ENCODE peak calls at places on chromosome 9, in six cellular contexts. One of them, this sample, is unnamed.
A peak's percentile ranks its signal among the peaks of the same experiment; 100 is the strongest.

GRCh38 chr9:83572524-83572923 is 34.3 kb upstream of the FRMD3 start:
- DNase-seq in HCT116: no peak
- DNase-seq in K562: no peak
- DNase-seq in HepG2: no peak
- DNase-seq in GM12878: no peak
- DNase-seq in H1: no peak
- DNase-seq in this sample: no peak

GRCh38 chr9:136047775-136048559 is 47.1 kb downstream of the NACC2 start:
- DNase-seq in HCT116: no peak
- DNase-seq in K562: no peak
- DNase-seq in HepG2: no peak
- DNase-seq in GM12878: no peak
- DNase-seq in H1: no peak
- DNase-seq in this sample: no peak

GRCh38 chr9:101442248-101443136 is 6.9 kb upstream of the ALDOB start:
- DNase-seq in HCT116: no peak
- DNase-seq in K562: no peak
- DNase-seq in HepG2: peak; percentile 50
- DNase-seq in GM12878: no peak
- DNase-seq in H1: no peak
- DNase-seq in this sample: no peak

GRCh38 chr9:94031946-94032345 is 52.3 kb upstream of the PTPDC1 start:
- DNase-seq in HCT116: no peak
- DNase-seq in K562: no peak
- DNase-seq in HepG2: no peak
- DNase-seq in GM12878: no peak
- DNase-seq in H1: no peak
- DNase-seq in this sample: no peak

GRCh38 chr9:70192707-70193106 is 66.1 kb upstream of the SMC5 start:
- DNase-seq in HCT116: peak; percentile 2
- DNase-seq in K562: no peak
- DNase-seq in HepG2: no peak
- DNase-seq in GM12878: no peak
- DNase-seq in H1: no peak
- DNase-seq in this sample: peak; percentile 6

GRCh38 chr9:77833686-77834429 is 185.7 kb upstream of the GNA14 start:
- DNase-seq in HCT116: no peak
- DNase-seq in K562: no peak
- DNase-seq in HepG2: no peak
- DNase-seq in GM12878: no peak
- DNase-seq in H1: no peak
- DNase-seq in this sample: no peak

GRCh38 chr9:34413229-34413852 is 36.6 kb upstream of the MYORG start:
- DNase-seq in HCT116: no peak
- DNase-seq in K562: peak; percentile 59
- DNase-seq in HepG2: peak; percentile 31
- DNase-seq in GM12878: no peak
- DNase-seq in H1: no peak
- DNase-seq in this sample: peak; percentile 51

GRCh38 chr9:91643474-91644102 is 220.0 kb upstream of the NFIL3 start:
- DNase-seq in HCT116: no peak
- DNase-seq in K562: no peak
- DNase-seq in HepG2: no peak
- DNase-seq in GM12878: no peak
- DNase-seq in H1: no peak
- DNase-seq in this sample: no peak

GRCh38 chr9:132181796-132182521 is 20.1 kb downstream of the NTNG2 start:
- DNase-seq in HCT116: no peak
- DNase-seq in K562: no peak
- DNase-seq in HepG2: no peak
- DNase-seq in GM12878: no peak
- DNase-seq in H1: no peak
- DNase-seq in this sample: no peak

GRCh38 chr9:114641974-114642373 is 15.6 kb downstream of the TEX53 start:
- DNase-seq in HCT116: no peak
- DNase-seq in K562: no peak
- DNase-seq in HepG2: no peak
- DNase-seq in GM12878: no peak
- DNase-seq in H1: no peak
- DNase-seq in this sample: no peak

GRCh38 chr9:136650648-136651047 is 12.1 kb upstream of the EGFL7 start:
- DNase-seq in HCT116: no peak
- DNase-seq in K562: no peak
- DNase-seq in HepG2: no peak
- DNase-seq in GM12878: peak; percentile 55
- DNase-seq in H1: no peak
- DNase-seq in this sample: no peak

GRCh38 chr9:135479469-135480052 is at the start of gene PPP1R26:
- DNase-seq in HCT116: no peak
- DNase-seq in K562: peak; percentile 55
- DNase-seq in HepG2: no peak
- DNase-seq in GM12878: no peak
- DNase-seq in H1: no peak
- DNase-seq in this sample: peak; percentile 47

GRCh38 chr9:135669616-135670285 is 6.6 kb downstream of the LCN9 start:
- DNase-seq in HCT116: no peak
- DNase-seq in K562: no peak
- DNase-seq in HepG2: no peak
- DNase-seq in GM12878: no peak
- DNase-seq in H1: no peak
- DNase-seq in this sample: no peak

GRCh38 chr9:15249042-15249818 is 57.8 kb downstream of the TTC39B start:
- DNase-seq in HCT116: no peak
- DNase-seq in K562: no peak
- DNase-seq in HepG2: no peak
- DNase-seq in GM12878: no peak
- DNase-seq in H1: no peak
- DNase-seq in this sample: no peak

GRCh38 chr9:6779417-6780241 is 21.9 kb downstream of the KDM4C start:
- DNase-seq in HCT116: no peak
- DNase-seq in K562: peak; percentile 45
- DNase-seq in HepG2: peak; percentile 81
- DNase-seq in GM12878: no peak
- DNase-seq in H1: no peak
- DNase-seq in this sample: no peak

GRCh38 chr9:104844710-104845109 is 80.8 kb downstream of the NIPSNAP3B start:
- DNase-seq in HCT116: no peak
- DNase-seq in K562: no peak
- DNase-seq in HepG2: no peak
- DNase-seq in GM12878: no peak
- DNase-seq in H1: no peak
- DNase-seq in this sample: no peak

GRCh38 chr9:6272229-6272597 is 56.0 kb upstream of the TPD52L3 start:
- DNase-seq in HCT116: no peak
- DNase-seq in K562: no peak
- DNase-seq in HepG2: peak; percentile 76
- DNase-seq in GM12878: no peak
- DNase-seq in H1: no peak
- DNase-seq in this sample: no peak

GRCh38 chr9:133807037-133807436 is 68.9 kb upstream of the SARDH start:
- DNase-seq in HCT116: no peak
- DNase-seq in K562: no peak
- DNase-seq in HepG2: no peak
- DNase-seq in GM12878: no peak
- DNase-seq in H1: no peak
- DNase-seq in this sample: no peak

GRCh38 chr9:89954229-89954628 is 349.4 kb downstream of the GADD45G start:
- DNase-seq in HCT116: no peak
- DNase-seq in K562: no peak
- DNase-seq in HepG2: no peak
- DNase-seq in GM12878: no peak
- DNase-seq in H1: no peak
- DNase-seq in this sample: no peak

GRCh38 chr9:12640021-12640587 is 53.1 kb upstream of the TYRP1 start:
- DNase-seq in HCT116: peak; percentile 26
- DNase-seq in K562: no peak
- DNase-seq in HepG2: peak; percentile 27
- DNase-seq in GM12878: no peak
- DNase-seq in H1: no peak
- DNase-seq in this sample: peak; percentile 72

GRCh38 chr9:109641079-109641659 is 138.8 kb upstream of the PALM2AKAP2 start:
- DNase-seq in HCT116: no peak
- DNase-seq in K562: no peak
- DNase-seq in HepG2: no peak
- DNase-seq in GM12878: no peak
- DNase-seq in H1: no peak
- DNase-seq in this sample: no peak

GRCh38 chr9:137217276-137218211 is 4.5 kb downstream of the RNF208 start:
- DNase-seq in HCT116: peak; percentile 53
- DNase-seq in K562: peak; percentile 91
- DNase-seq in HepG2: peak; percentile 66
- DNase-seq in GM12878: no peak
- DNase-seq in H1: peak; percentile 56
- DNase-seq in this sample: peak; percentile 99

GRCh38 chr9:2158729-2159128 is 143.6 kb downstream of the SMARCA2 start:
- DNase-seq in HCT116: no peak
- DNase-seq in K562: no peak
- DNase-seq in HepG2: no peak
- DNase-seq in GM12878: no peak
- DNase-seq in H1: no peak
- DNase-seq in this sample: no peak

DNA sequence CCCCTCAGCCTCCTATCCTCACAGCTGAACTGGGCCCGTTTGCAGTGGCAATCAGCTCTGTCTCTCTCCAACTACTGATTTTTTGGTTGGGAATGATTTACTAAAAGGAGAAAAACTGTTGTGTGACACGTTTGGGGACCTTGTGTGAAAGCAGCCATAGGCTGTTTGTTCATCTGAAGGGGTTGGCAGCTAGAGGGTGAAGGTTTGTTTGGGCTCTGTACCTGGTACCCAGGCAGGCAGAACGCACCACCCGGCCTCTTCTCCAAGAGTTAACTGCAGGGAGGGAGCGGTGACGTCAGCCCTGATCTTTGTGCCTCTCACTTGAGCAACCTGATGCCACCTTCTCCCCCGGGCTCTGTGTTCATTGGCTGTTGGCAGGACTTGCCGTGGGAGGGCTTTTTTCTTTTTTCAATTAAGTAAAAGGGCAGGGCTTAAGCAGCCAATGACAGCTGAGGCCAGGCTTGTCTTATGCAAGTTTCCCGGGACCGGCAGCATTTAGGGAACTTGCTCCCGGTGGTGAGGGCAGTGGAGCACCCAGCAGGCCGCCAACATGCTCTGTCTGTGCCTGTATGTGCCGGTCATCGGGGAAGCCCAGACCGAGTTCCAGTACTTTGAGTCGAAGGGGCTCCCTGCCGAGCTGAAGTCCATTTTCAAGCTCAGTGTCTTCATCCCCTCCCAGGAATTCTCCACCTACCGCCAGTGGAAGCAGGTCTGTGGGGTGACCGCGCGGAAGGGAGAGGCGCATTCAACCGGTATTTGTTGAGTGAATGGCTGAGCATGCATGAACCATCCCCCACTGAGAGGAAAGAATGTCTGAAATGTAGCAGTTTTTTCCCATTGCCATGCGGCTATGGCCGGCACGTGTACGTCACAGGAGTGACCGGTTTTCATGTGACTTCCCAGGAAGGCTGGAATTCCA is 29.3 kb downstream of the PTGES2 start:
- DNase-seq in HCT116: peak; percentile 92
- DNase-seq in K562: peak; percentile 71
- DNase-seq in HepG2: peak; percentile 98
- DNase-seq in GM12878: no peak
- DNase-seq in H1: peak; percentile 90
- DNase-seq in this sample: peak; percentile 100
- TF ChIP-seq JUND in HCT116: no peak
- TF ChIP-seq JUND in K562: peak; percentile 81
- TF ChIP-seq JUND in HepG2: peak; percentile 88
- TF ChIP-seq JUND in GM12878: no peak
- TF ChIP-seq JUND in H1: peak; percentile 87
- TF ChIP-seq JUND in this sample: peak; percentile 55

GRCh38 chr9:113619156-113619861 is 155.8 kb downstream of the RGS3 start:
- DNase-seq in HCT116: no peak
- DNase-seq in K562: no peak
- DNase-seq in HepG2: no peak
- DNase-seq in GM12878: no peak
- DNase-seq in H1: no peak
- DNase-seq in this sample: no peak
- TF ChIP-seq JUND in HCT116: no peak
- TF ChIP-seq JUND in K562: no peak
- TF ChIP-seq JUND in HepG2: no peak
- TF ChIP-seq JUND in GM12878: no peak
- TF ChIP-seq JUND in H1: no peak
- TF ChIP-seq JUND in this sample: no peak

GRCh38 chr9:4228142-4228541 is 71.7 kb downstream of the GLIS3 start:
- DNase-seq in HCT116: no peak
- DNase-seq in K562: no peak
- DNase-seq in HepG2: no peak
- DNase-seq in GM12878: no peak
- DNase-seq in H1: no peak
- DNase-seq in this sample: no peak

GRCh38 chr9:4225291-4226119 is 74.4 kb downstream of the GLIS3 start:
- DNase-seq in HCT116: peak; percentile 62
- DNase-seq in K562: no peak
- DNase-seq in HepG2: no peak
- DNase-seq in GM12878: no peak
- DNase-seq in H1: no peak
- DNase-seq in this sample: no peak

GRCh38 chr9:4224181-4224580 is 75.7 kb downstream of the GLIS3 start:
- DNase-seq in HCT116: no peak
- DNase-seq in K562: no peak
- DNase-seq in HepG2: no peak
- DNase-seq in GM12878: no peak
- DNase-seq in H1: no peak
- DNase-seq in this sample: no peak

GRCh38 chr9:4228606-4229005 is 71.3 kb downstream of the GLIS3 start:
- DNase-seq in HCT116: no peak
- DNase-seq in K562: no peak
- DNase-seq in HepG2: no peak
- DNase-seq in GM12878: no peak
- DNase-seq in H1: no peak
- DNase-seq in this sample: peak; percentile 36

GRCh38 chr9:4226331-4227250 is 73.3 kb downstream of the GLIS3 start:
- DNase-seq in HCT116: no peak
- DNase-seq in K562: no peak
- DNase-seq in HepG2: no peak
- DNase-seq in GM12878: no peak
- DNase-seq in H1: no peak
- DNase-seq in this sample: no peak
- TF ChIP-seq JUND in HCT116: no peak
- TF ChIP-seq JUND in K562: no peak
- TF ChIP-seq JUND in HepG2: no peak
- TF ChIP-seq JUND in GM12878: no peak
- TF ChIP-seq JUND in H1: no peak
- TF ChIP-seq JUND in this sample: no peak

DNA sequence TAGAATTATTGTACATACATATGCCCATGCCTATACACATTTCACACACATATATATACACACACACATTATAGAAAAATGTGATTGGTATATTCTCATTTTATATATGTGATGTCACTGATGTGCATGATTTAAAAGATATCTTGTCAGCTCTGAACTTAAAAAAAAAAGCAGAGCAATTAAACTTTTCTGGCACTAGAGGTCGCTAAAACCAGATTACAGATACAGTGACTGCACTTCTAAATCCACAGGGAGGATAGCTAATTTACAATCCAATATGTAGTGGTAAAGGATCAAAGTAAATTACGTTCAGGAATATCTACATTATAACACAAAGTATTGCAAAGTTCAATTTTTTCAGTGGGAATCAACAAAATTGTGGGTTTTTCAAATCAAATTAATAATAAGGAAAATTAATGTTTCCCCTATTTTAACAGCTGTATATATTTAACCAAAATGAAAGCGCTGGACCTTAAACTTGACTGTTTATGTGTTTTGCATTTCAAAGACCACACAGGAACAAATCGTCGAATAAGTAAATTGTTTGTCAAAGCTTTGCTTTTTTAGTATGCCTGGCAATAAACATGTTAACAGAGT is 1201.2 kb upstream of the C9orf72 start:
- DNase-seq in HCT116: peak; percentile 22
- DNase-seq in K562: no peak
- DNase-seq in HepG2: peak; percentile 18
- DNase-seq in GM12878: no peak
- DNase-seq in H1: no peak
- DNase-seq in this sample: no peak
- TF ChIP-seq JUND in HCT116: no peak
- TF ChIP-seq JUND in K562: no peak
- TF ChIP-seq JUND in HepG2: no peak
- TF ChIP-seq JUND in GM12878: no peak
- TF ChIP-seq JUND in H1: no peak
- TF ChIP-seq JUND in this sample: no peak

This sample was measured in T47D.